ENCODE peak calls at places on chromosomes 11 and 22, in four cellular contexts. K is IMR-90, I is neuronal stem cell, Z is H9. D is an unnamed sample.

GRCh38 chr11:74478877-74479276 is 11.5 kb upstream of the KCNE3 start:
- DNase-seq in K (no peak), I (no peak), Z (no peak), D (no peak)

GRCh38 chr11:60288531-60288930 is 8.1 kb downstream of the MS4A4A start:
- DNase-seq in K (no peak), I (no peak), Z (no peak), D (no peak)

GRCh38 chr11:13427440-13427839 is 35.6 kb downstream of the BTBD10 start:
- DNase-seq in K (no peak), I (no peak), Z (no peak), D (no peak)

GRCh38 chr11:75558939-75559843 is 2.9 kb upstream of the SERPINH1 start:
- DNase-seq in K (peak; percentile 75), I (no peak), Z (no peak), D (no peak)

GRCh38 chr11:95968585-95968984 is 44.7 kb upstream of the MTMR2 start:
- DNase-seq in K (peak; percentile 12), I (no peak), Z (no peak), D (no peak)

GRCh38 chr11:41879186-41879738 is 419.8 kb upstream of the LRRC4C start:
- DNase-seq in K (no peak), I (no peak), Z (no peak), D (peak; percentile 8)

GRCh38 chr22:19756288-19757128 is 4.1 kb upstream of the TBX1 start:
- DNase-seq in K (no peak), I (no peak), Z (peak; percentile 62), D (peak; percentile 63)

GRCh38 chr22:31177420-31178162 is 17.6 kb downstream of the RNF185 start:
- DNase-seq in K (peak; percentile 96), I (no peak), Z (no peak), D (peak; percentile 92)

GRCh38 chr11:132114185-132114584 is 743.8 kb downstream of the NTM start:
- DNase-seq in K (peak; percentile 25), I (no peak), Z (peak; percentile 77), D (no peak)

GRCh38 chr22:43266117-43266516 is 77.1 kb downstream of the SCUBE1 start:
- DNase-seq in K (no peak), I (no peak), Z (no peak), D (no peak)

DNA sequence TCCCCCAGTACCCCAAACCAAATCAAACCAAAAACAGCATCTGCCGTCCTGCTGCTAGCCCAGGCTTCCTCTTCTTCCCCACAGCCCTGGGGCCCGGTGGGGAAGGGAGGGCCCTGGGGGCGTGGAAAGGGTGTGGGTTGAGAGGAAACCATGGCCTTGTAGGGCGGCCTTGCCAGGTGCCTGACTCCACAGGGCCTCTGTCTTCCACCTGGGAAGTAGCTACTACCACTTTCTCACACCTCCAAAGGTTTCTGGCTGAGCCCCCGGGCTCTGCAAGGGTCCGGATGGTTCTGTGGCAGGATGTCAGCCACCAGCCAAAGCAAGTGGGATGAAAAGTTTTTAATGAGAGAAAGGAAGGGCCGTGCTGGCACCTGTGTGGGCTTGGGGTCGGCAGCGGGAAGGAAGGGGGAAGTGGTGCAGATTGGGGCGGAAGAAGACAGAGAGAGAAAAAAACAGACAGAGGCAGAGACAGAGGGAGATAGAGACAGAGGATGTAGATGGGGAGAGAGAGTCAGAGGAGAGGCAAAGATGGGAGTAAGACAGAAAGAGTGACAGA is 10.5 kb downstream of the TPST2 start:
- DNase-seq in K (no peak), I (no peak), Z (no peak), D (no peak)
- H3K18ac ChIP-seq in K (no peak overlapping the region), I (no peak overlapping the region), Z (peak overlapping the region; percentile 40), D (peak overlapping the region; percentile 39)

GRCh38 chr11:3873712-3874349 is 18.4 kb downstream of the STIM1 start:
- DNase-seq in K (no peak), I (no peak), Z (no peak), D (no peak)
- H3K4me2 ChIP-seq in K (no peak overlapping the region), I (no peak overlapping the region), Z (no peak overlapping the region), D (no peak overlapping the region)

GRCh38 chr22:49083607-49084006 is 744.1 kb downstream of the BRD1 start:
- DNase-seq in K (no peak), I (no peak), Z (no peak), D (no peak)
- H4K91ac ChIP-seq in K (no peak overlapping the region), I (no peak overlapping the region), Z (no peak overlapping the region), D (no peak overlapping the region)

GRCh38 chr22:27850000-27850465 is 48.5 kb upstream of the MN1 start:
- DNase-seq in K (no peak), I (no peak), Z (no peak), D (no peak)
- H3K18ac ChIP-seq in K (peak overlapping the region; percentile 80), I (no peak overlapping the region), Z (no peak overlapping the region), D (no peak overlapping the region)

GRCh38 chr11:117076941-117077659 is 21.1 kb downstream of the SIK3 start:
- DNase-seq in K (no peak), I (no peak), Z (no peak), D (no peak)
- H3K4me2 ChIP-seq in K (no peak overlapping the region), I (no peak overlapping the region), Z (peak overlapping the region; percentile 32), D (no peak overlapping the region)